ENCODE peak calls at places on chromosomes 3 and 15, in ten cellular contexts. One of them, this sample, is unnamed.

GRCh38 chr3:115651089-115651488 is 27.8 kb downstream of the GAP43 start:
- DNase-seq in adrenal gland: no peak
- DNase-seq in GM23338: no peak
- DNase-seq in heart left ventricle: no peak
- DNase-seq in breast epithelium: no peak
- DNase-seq in spleen: no peak
- DNase-seq in epithelial cell of esophagus: no peak
- DNase-seq in endothelial cell: no peak
- DNase-seq in CD8-positive, alpha-beta T cell: no peak
- DNase-seq in GM12864: no peak
- DNase-seq in this sample: no peak

GRCh38 chr3:155658006-155658405 is 86.9 kb downstream of the PLCH1 start:
- DNase-seq in endothelial cell: no peak
- DNase-seq in heart left ventricle: no peak
- DNase-seq in GM23338: no peak
- DNase-seq in breast epithelium: no peak
- DNase-seq in CD8-positive, alpha-beta T cell: no peak
- DNase-seq in epithelial cell of esophagus: no peak
- DNase-seq in spleen: no peak
- DNase-seq in adrenal gland: no peak
- DNase-seq in GM12864: no peak
- DNase-seq in this sample: no peak

GRCh38 chr3:194330579-194330978 is 20.5 kb downstream of the CPN2 start:
- DNase-seq in epithelial cell of esophagus: peak; percentile 97
- DNase-seq in breast epithelium: peak; percentile 70
- DNase-seq in heart left ventricle: no peak
- DNase-seq in spleen: no peak
- DNase-seq in CD8-positive, alpha-beta T cell: no peak
- DNase-seq in GM23338: no peak
- DNase-seq in endothelial cell: no peak
- DNase-seq in adrenal gland: peak; percentile 69
- DNase-seq in GM12864: no peak
- DNase-seq in this sample: peak; percentile 59

GRCh38 chr15:20358781-20359414 is 182.7 kb downstream of the GOLGA6L6 start:
- DNase-seq in CD8-positive, alpha-beta T cell: no peak
- DNase-seq in GM23338: no peak
- DNase-seq in endothelial cell: no peak
- DNase-seq in GM12864: no peak
- DNase-seq in adrenal gland: no peak
- DNase-seq in heart left ventricle: no peak
- DNase-seq in breast epithelium: no peak
- DNase-seq in epithelial cell of esophagus: no peak
- DNase-seq in spleen: no peak
- DNase-seq in this sample: no peak

GRCh38 chr3:192825657-192826200 is 91.9 kb downstream of the MB21D2 start:
- DNase-seq in endothelial cell: no peak
- DNase-seq in breast epithelium: no peak
- DNase-seq in epithelial cell of esophagus: peak; percentile 82
- DNase-seq in CD8-positive, alpha-beta T cell: no peak
- DNase-seq in heart left ventricle: no peak
- DNase-seq in spleen: no peak
- DNase-seq in GM12864: no peak
- DNase-seq in adrenal gland: no peak
- DNase-seq in GM23338: no peak
- DNase-seq in this sample: peak; percentile 61

GRCh38 chr15:78640840-78641733 is at the start of gene CHRNB4:
- DNase-seq in GM23338: peak; percentile 91
- DNase-seq in breast epithelium: no peak
- DNase-seq in endothelial cell: peak; percentile 48
- DNase-seq in CD8-positive, alpha-beta T cell: no peak
- DNase-seq in epithelial cell of esophagus: peak; percentile 76
- DNase-seq in GM12864: no peak
- DNase-seq in spleen: no peak
- DNase-seq in adrenal gland: peak; percentile 49
- DNase-seq in heart left ventricle: no peak
- DNase-seq in this sample: no peak

GRCh38 chr3:149581681-149582349 is 76.0 kb downstream of the WWTR1 start:
- DNase-seq in endothelial cell: no peak
- DNase-seq in GM23338: no peak
- DNase-seq in CD8-positive, alpha-beta T cell: no peak
- DNase-seq in breast epithelium: no peak
- DNase-seq in adrenal gland: peak; percentile 77
- DNase-seq in epithelial cell of esophagus: peak; percentile 91
- DNase-seq in GM12864: no peak
- DNase-seq in spleen: no peak
- DNase-seq in heart left ventricle: no peak
- DNase-seq in this sample: no peak

GRCh38 chr15:71677352-71677751 is 133.0 kb upstream of the NR2E3 start:
- DNase-seq in endothelial cell: no peak
- DNase-seq in spleen: no peak
- DNase-seq in epithelial cell of esophagus: no peak
- DNase-seq in GM23338: no peak
- DNase-seq in adrenal gland: peak; percentile 53
- DNase-seq in CD8-positive, alpha-beta T cell: no peak
- DNase-seq in GM12864: no peak
- DNase-seq in breast epithelium: no peak
- DNase-seq in heart left ventricle: no peak
- DNase-seq in this sample: no peak

GRCh38 chr15:90957105-90957790 is 2.6 kb downstream of the RCCD1 start:
- DNase-seq in heart left ventricle: no peak
- DNase-seq in epithelial cell of esophagus: peak; percentile 40
- DNase-seq in spleen: peak; percentile 79
- DNase-seq in adrenal gland: peak; percentile 39
- DNase-seq in endothelial cell: peak; percentile 41
- DNase-seq in breast epithelium: peak; percentile 51
- DNase-seq in GM23338: peak; percentile 67
- DNase-seq in GM12864: no peak
- DNase-seq in CD8-positive, alpha-beta T cell: no peak
- DNase-seq in this sample: no peak

GRCh38 chr3:186909078-186909853 is 21.1 kb upstream of the ST6GAL1 start:
- DNase-seq in CD8-positive, alpha-beta T cell: peak; percentile 89
- DNase-seq in spleen: peak; percentile 93
- DNase-seq in breast epithelium: no peak
- DNase-seq in adrenal gland: no peak
- DNase-seq in epithelial cell of esophagus: no peak
- DNase-seq in GM12864: peak; percentile 61
- DNase-seq in endothelial cell: no peak
- DNase-seq in heart left ventricle: peak; percentile 73
- DNase-seq in GM23338: peak; percentile 63
- DNase-seq in this sample: peak; percentile 55

GRCh38 chr3:39447637-39448483 is 19.6 kb upstream of the MOBP start:
- DNase-seq in epithelial cell of esophagus: peak; percentile 87
- DNase-seq in breast epithelium: no peak
- DNase-seq in GM12864: peak; percentile 41
- DNase-seq in endothelial cell: peak; percentile 70
- DNase-seq in spleen: no peak
- DNase-seq in adrenal gland: peak; percentile 66
- DNase-seq in heart left ventricle: no peak
- DNase-seq in CD8-positive, alpha-beta T cell: peak; percentile 64
- DNase-seq in GM23338: peak; percentile 96
- DNase-seq in this sample: no peak

GRCh38 chr3:107416138-107416537 is 38.9 kb downstream of the CCDC54 start:
- DNase-seq in GM12864: no peak
- DNase-seq in endothelial cell: no peak
- DNase-seq in breast epithelium: no peak
- DNase-seq in heart left ventricle: no peak
- DNase-seq in adrenal gland: no peak
- DNase-seq in epithelial cell of esophagus: peak; percentile 50
- DNase-seq in spleen: no peak
- DNase-seq in GM23338: no peak
- DNase-seq in CD8-positive, alpha-beta T cell: no peak
- DNase-seq in this sample: no peak

GRCh38 chr3:3799173-3800075 is at the start of gene LRRN1:
- DNase-seq in endothelial cell: peak; percentile 41
- DNase-seq in GM23338: peak; percentile 96
- DNase-seq in heart left ventricle: peak; percentile 65
- DNase-seq in CD8-positive, alpha-beta T cell: peak; percentile 47
- DNase-seq in breast epithelium: peak; percentile 72
- DNase-seq in GM12864: no peak
- DNase-seq in spleen: peak; percentile 93
- DNase-seq in adrenal gland: peak; percentile 21
- DNase-seq in epithelial cell of esophagus: peak; percentile 14
- DNase-seq in this sample: peak; percentile 72

DNA sequence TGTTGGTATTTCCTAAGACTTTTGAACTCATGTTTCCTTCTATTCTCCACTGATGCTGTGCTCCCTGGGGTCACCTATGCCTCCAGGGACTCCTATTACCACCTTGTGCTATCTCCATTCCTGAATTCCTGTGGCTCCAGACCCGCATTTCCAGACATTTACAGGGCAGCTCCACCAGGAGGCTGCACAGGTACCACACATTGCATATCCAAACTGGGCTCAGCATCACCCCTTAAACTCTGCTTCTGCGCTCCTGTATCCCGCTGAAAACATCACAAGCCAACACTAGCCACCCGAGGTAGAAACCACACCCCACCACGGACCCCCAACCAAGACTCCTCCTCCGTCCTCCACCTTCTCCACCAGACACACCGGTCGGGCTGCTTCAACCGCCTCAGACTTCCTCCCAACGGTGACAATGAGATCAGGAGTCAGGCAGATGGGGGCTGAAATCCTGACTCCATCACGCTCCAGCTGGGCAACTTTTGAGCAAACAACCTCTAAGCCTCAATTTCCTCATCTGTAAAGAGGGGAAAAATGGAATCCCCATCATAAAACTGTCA is 10.4 kb downstream of the TNK2 start:
- DNase-seq in GM12864: no peak
- DNase-seq in epithelial cell of esophagus: peak; percentile 55
- DNase-seq in breast epithelium: no peak
- DNase-seq in endothelial cell: no peak
- DNase-seq in spleen: peak; percentile 74
- DNase-seq in adrenal gland: no peak
- DNase-seq in GM23338: peak; percentile 59
- DNase-seq in heart left ventricle: no peak
- DNase-seq in CD8-positive, alpha-beta T cell: no peak
- DNase-seq in this sample: no peak
- TF ChIP-seq CTCF in GM12864: no peak
- TF ChIP-seq CTCF in epithelial cell of esophagus: peak; percentile 46
- TF ChIP-seq CTCF in breast epithelium: no peak
- TF ChIP-seq CTCF in endothelial cell: no peak
- TF ChIP-seq CTCF in spleen: no peak
- TF ChIP-seq CTCF in adrenal gland: no peak
- TF ChIP-seq CTCF in GM23338: peak; percentile 40
- TF ChIP-seq CTCF in heart left ventricle: no peak
- TF ChIP-seq CTCF in CD8-positive, alpha-beta T cell: no peak
- TF ChIP-seq CTCF in this sample: no peak

GRCh38 chr3:139982404-139982803 is 47.4 kb downstream of the CLSTN2 start:
- DNase-seq in CD8-positive, alpha-beta T cell: no peak
- DNase-seq in adrenal gland: no peak
- DNase-seq in epithelial cell of esophagus: no peak
- DNase-seq in heart left ventricle: no peak
- DNase-seq in endothelial cell: no peak
- DNase-seq in breast epithelium: no peak
- DNase-seq in spleen: no peak
- DNase-seq in GM12864: no peak
- DNase-seq in GM23338: peak; percentile 17
- DNase-seq in this sample: no peak
- TF ChIP-seq CTCF in CD8-positive, alpha-beta T cell: no peak
- TF ChIP-seq CTCF in adrenal gland: no peak
- TF ChIP-seq CTCF in epithelial cell of esophagus: peak; percentile 19
- TF ChIP-seq CTCF in heart left ventricle: peak; percentile 18
- TF ChIP-seq CTCF in endothelial cell: no peak
- TF ChIP-seq CTCF in breast epithelium: no peak
- TF ChIP-seq CTCF in spleen: no peak
- TF ChIP-seq CTCF in GM12864: no peak
- TF ChIP-seq CTCF in GM23338: peak; percentile 50
- TF ChIP-seq CTCF in this sample: no peak

DNA sequence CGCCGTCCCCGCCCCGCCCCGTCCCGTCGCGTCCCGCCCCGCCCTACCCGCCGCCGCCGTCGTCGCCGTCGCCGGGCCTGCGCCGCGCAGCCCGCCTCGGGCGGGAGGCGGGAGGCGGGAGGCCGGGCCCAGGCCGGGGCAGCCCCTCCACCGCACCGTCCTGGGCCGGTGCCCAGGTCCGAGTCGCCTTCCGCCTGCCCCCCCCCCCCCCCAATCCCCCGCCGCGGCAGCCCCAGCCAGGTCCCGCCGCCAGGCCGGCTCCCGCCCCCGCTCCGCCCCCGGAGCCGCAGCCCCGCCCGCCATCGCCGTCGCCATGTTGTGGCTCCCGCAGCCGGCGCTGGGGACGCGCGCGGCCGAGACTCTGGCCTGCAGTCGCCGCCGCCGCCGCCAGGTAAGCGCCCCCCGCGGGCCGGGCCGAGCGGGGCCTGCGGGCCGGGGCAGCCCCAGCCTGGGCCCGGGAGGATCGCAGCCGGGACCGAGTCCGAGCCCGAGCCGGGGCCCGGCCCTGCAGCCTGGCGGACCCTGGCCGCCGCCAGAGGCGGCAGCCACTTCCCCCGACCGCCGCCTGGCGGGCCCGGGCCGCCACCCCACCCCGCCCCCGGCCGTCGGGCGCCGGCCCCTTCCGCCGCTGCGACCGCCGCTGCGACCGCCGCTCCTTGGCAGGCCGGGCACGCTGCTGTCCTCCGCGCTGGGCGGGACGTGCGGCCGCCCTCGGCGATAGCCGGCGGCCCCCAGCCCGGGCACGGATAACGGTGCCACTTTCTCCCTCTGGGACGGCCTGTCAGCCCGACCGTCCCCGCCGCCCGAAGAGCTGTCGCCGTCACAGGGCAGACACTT is at the start of gene ZNF592:
- DNase-seq in adrenal gland: peak; percentile 83
- DNase-seq in spleen: peak; percentile 96
- DNase-seq in breast epithelium: peak; percentile 85
- DNase-seq in GM23338: peak; percentile 72
- DNase-seq in endothelial cell: peak; percentile 78
- DNase-seq in heart left ventricle: peak; percentile 93
- DNase-seq in epithelial cell of esophagus: peak; percentile 77
- DNase-seq in GM12864: no peak
- DNase-seq in CD8-positive, alpha-beta T cell: peak; percentile 80
- DNase-seq in this sample: peak; percentile 91
- TF ChIP-seq CTCF in adrenal gland: no peak
- TF ChIP-seq CTCF in spleen: no peak
- TF ChIP-seq CTCF in breast epithelium: peak; percentile 87
- TF ChIP-seq CTCF in GM23338: no peak
- TF ChIP-seq CTCF in endothelial cell: no peak
- TF ChIP-seq CTCF in heart left ventricle: no peak
- TF ChIP-seq CTCF in epithelial cell of esophagus: no peak
- TF ChIP-seq CTCF in GM12864: peak; percentile 33
- TF ChIP-seq CTCF in CD8-positive, alpha-beta T cell: no peak
- TF ChIP-seq CTCF in this sample: no peak

DNA sequence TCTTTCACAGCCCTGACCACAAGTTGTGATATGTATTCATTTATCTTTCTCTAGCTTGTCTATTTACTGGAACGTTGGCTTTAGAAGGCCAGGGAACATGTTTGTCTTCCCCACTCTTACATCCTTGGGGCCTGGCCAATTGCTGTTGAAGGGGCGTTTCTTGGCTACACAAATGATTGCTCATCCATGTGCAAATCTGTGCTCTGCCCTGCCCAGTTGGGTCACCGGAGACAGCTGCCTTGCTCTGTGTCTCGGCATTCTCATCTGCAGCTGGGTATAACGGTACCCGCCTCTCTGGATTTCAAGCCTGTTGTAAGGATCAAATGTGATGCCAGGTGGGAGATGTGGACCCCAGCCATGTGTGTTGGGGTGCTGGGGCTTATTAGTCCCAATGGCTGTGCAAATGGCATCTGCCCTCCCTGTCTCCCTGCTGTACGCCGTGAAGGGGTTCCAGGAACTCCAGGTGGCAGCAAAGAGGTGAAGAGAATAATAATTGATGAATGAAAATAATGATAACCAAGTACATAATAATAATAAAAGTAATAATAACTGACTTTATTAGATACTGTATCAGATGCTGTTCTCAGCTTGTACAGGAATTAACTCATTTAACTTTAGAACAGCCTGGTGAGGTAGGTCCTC is 24.1 kb upstream of the TLE3 start:
- DNase-seq in CD8-positive, alpha-beta T cell: no peak
- DNase-seq in heart left ventricle: no peak
- DNase-seq in spleen: no peak
- DNase-seq in epithelial cell of esophagus: peak; percentile 60
- DNase-seq in GM12864: no peak
- DNase-seq in endothelial cell: no peak
- DNase-seq in breast epithelium: no peak
- DNase-seq in GM23338: no peak
- DNase-seq in adrenal gland: peak; percentile 81
- DNase-seq in this sample: no peak
- TF ChIP-seq CTCF in CD8-positive, alpha-beta T cell: no peak
- TF ChIP-seq CTCF in heart left ventricle: no peak
- TF ChIP-seq CTCF in spleen: no peak
- TF ChIP-seq CTCF in epithelial cell of esophagus: peak; percentile 25
- TF ChIP-seq CTCF in GM12864: no peak
- TF ChIP-seq CTCF in endothelial cell: no peak
- TF ChIP-seq CTCF in breast epithelium: no peak
- TF ChIP-seq CTCF in GM23338: peak; percentile 33
- TF ChIP-seq CTCF in adrenal gland: no peak
- TF ChIP-seq CTCF in this sample: no peak